ENCODE peak calls at places on chromosomes 12 and 14, in ten cellular contexts. R is stimulated activated effector memory CD8-positive, alpha-beta T cell treated with anti-CD3 and anti-CD28 coated beads, Interleukin-12 subunit alpha, Interleukin-12 subunit beta, amount 100 ng/mL, for 72 hours; G is T-helper 9 cell; E is hypothalamus; P is NCI-H2081; A is GM12891; U is SK-N-DZ; J is NCI-H1694; H is gastrocnemius medialis; Z is left ventricle myocardium inferior. F is an unnamed sample.
A peak's percentile ranks its signal among the peaks of the same experiment; 100 is the strongest.

GRCh38 chr14:92572050-92572449 is 58.5 kb downstream of the RIN3 start:
- DNase-seq in R (no peak), G (no peak), E (no peak), P (no peak), A (no peak), U (no peak), J (no peak), H (no peak), Z (no peak), F (no peak)

GRCh38 chr12:30197392-30198047 is 413.8 kb upstream of the TMTC1 start:
- DNase-seq in R (no peak), G (no peak), E (no peak), P (no peak), A (no peak), U (no peak), J (no peak), H (no peak), Z (no peak), F (peak; percentile 82)

GRCh38 chr12:70853326-70853725 is 67.2 kb downstream of the PTPRR start:
- DNase-seq in R (no peak), G (no peak), E (no peak), P (no peak), A (no peak), U (no peak), J (no peak), H (peak; percentile 17), Z (no peak), F (peak; percentile 4)

GRCh38 chr12:67969134-67969782 is 20.0 kb upstream of the IFNG-AS1 start:
- DNase-seq in R (no peak), G (no peak), E (no peak), P (no peak), A (no peak), U (no peak), J (no peak), H (no peak), Z (no peak), F (no peak)

GRCh38 chr12:66092559-66093269 is 37.8 kb downstream of the LLPH start:
- DNase-seq in R (no peak), G (no peak), E (no peak), P (no peak), A (no peak), U (no peak), J (no peak), H (no peak), Z (no peak), F (peak; percentile 89)

GRCh38 chr12:65956056-65956738 is 131.9 kb downstream of the HMGA2 start:
- DNase-seq in R (no peak), G (no peak), E (no peak), P (no peak), A (no peak), U (no peak), J (no peak), H (no peak), Z (no peak), F (peak; percentile 66)

GRCh38 chr12:52151153-52151858 is 40.5 kb downstream of the KRT80 start:
- DNase-seq in R (no peak), G (no peak), E (no peak), P (no peak), A (no peak), U (no peak), J (no peak), H (no peak), Z (no peak), F (peak; percentile 26)

GRCh38 chr12:79082595-79082994 is 218.0 kb downstream of the SYT1 start:
- DNase-seq in R (no peak), G (no peak), E (no peak), P (no peak), A (no peak), U (no peak), J (no peak), H (no peak), Z (no peak), F (no peak)

GRCh38 chr12:76864791-76865400 is 13.9 kb downstream of the CSRP2 start:
- DNase-seq in R (no peak), G (no peak), E (no peak), P (no peak), A (no peak), U (no peak), J (no peak), H (no peak), Z (no peak), F (no peak)

GRCh38 chr12:85281947-85282312 is 1.9 kb downstream of the ALX1 start:
- DNase-seq in R (no peak), G (no peak), E (no peak), P (no peak), A (no peak), U (no peak), J (no peak), H (no peak), Z (no peak), F (no peak)

GRCh38 chr14:93041002-93041401 is 74.7 kb downstream of the ITPK1 start:
- DNase-seq in R (no peak), G (no peak), E (no peak), P (no peak), A (no peak), U (no peak), J (no peak), H (no peak), Z (no peak), F (no peak)

GRCh38 chr12:46374711-46375110 is 2.1 kb upstream of the SLC38A2 start:
- DNase-seq in R (no peak), G (no peak), E (no peak), P (no peak), A (no peak), U (no peak), J (no peak), H (no peak), Z (no peak), F (no peak)

GRCh38 chr14:54364555-54365415 is 32.0 kb upstream of the CDKN3 start:
- DNase-seq in R (no peak), G (no peak), E (no peak), P (no peak), A (no peak), U (no peak), J (no peak), H (no peak), Z (peak; percentile 61), F (peak; percentile 82)

GRCh38 chr12:71865166-71865713 is 25.7 kb downstream of the TBC1D15 start:
- DNase-seq in R (no peak), G (no peak), E (no peak), P (no peak), A (no peak), U (no peak), J (no peak), H (no peak), Z (no peak), F (peak; percentile 54)

GRCh38 chr14:93002049-93002448 is 79.1 kb downstream of the CHGA start:
- DNase-seq in R (no peak), G (no peak), E (no peak), P (no peak), A (no peak), U (no peak), J (no peak), H (no peak), Z (no peak), F (no peak)

GRCh38 chr12:130562711-130563110 is 153.4 kb downstream of the RIMBP2 start:
- DNase-seq in R (no peak), G (no peak), E (no peak), P (no peak), A (no peak), U (no peak), J (no peak), H (no peak), Z (no peak), F (no peak)

GRCh38 chr14:104980601-104981531 is 2.7 kb upstream of the AHNAK2 start:
- DNase-seq in R (no peak), G (no peak), E (no peak), P (no peak), A (no peak), U (no peak), J (no peak), H (no peak), Z (no peak), F (no peak)

GRCh38 chr14:100825691-100826331 is at the start of gene MEG3:
- DNase-seq in R (no peak), G (no peak), E (no peak), P (no peak), A (no peak), U (peak; percentile 73), J (no peak), H (peak; percentile 37), Z (peak; percentile 35), F (peak; percentile 23)

F was measured in epithelial cell of esophagus.